ENCODE peak calls at places on chromosomes 2 and 18, in eight cellular contexts. Q, O, A, N, C, M, W and S are unnamed samples.

GRCh38 chr2:207847807-207848544 is 78.3 kb upstream of the FZD5 start:
- DNase-seq in Q (peak), O (peak), A (peak), N (no peak), C (no peak), M (no peak), W (peak), S (no peak)

GRCh38 chr18:8617907-8618306 is 8.7 kb downstream of the RAB12 start:
- DNase-seq in Q (no peak), O (no peak), A (no peak), N (no peak), C (no peak), M (no peak), W (no peak), S (no peak)

GRCh38 chr2:173286153-173286809 is 68.4 kb upstream of the CDCA7 start:
- DNase-seq in Q (no peak), O (no peak), A (no peak), N (no peak), C (no peak), M (no peak), W (no peak), S (no peak)

GRCh38 chr2:2707111-2708035 is 376.3 kb upstream of the MYT1L start:
- DNase-seq in Q (no peak), O (no peak), A (no peak), N (no peak), C (no peak), M (no peak), W (no peak), S (no peak)

GRCh38 chr2:64259301-64259700 is 115.1 kb upstream of the PELI1 start:
- DNase-seq in Q (peak), O (peak), A (peak), N (no peak), C (no peak), M (no peak), W (peak), S (no peak)

GRCh38 chr2:72612614-72613160 is 213.1 kb downstream of the EXOC6B start:
- DNase-seq in Q (no peak), O (no peak), A (no peak), N (no peak), C (no peak), M (no peak), W (no peak), S (no peak)

GRCh38 chr2:161273038-161273760 is 35.0 kb upstream of the PSMD14 start:
- DNase-seq in Q (peak), O (no peak), A (peak), N (no peak), C (no peak), M (no peak), W (peak), S (no peak)

GRCh38 chr18:63182861-63183260 is 136.7 kb downstream of the BCL2 start:
- DNase-seq in Q (no peak), O (no peak), A (no peak), N (no peak), C (no peak), M (no peak), W (no peak), S (no peak)

GRCh38 chr18:32271649-32272324 is 81.9 kb downstream of the MEP1B start:
- DNase-seq in Q (no peak), O (no peak), A (peak), N (no peak), C (no peak), M (peak), W (peak), S (peak)

GRCh38 chr2:191318729-191319078 is 73.5 kb downstream of the MYO1B start:
- DNase-seq in Q (no peak), O (no peak), A (peak), N (peak), C (peak), M (no peak), W (peak), S (no peak)

GRCh38 chr2:77834360-77835002 is 312.3 kb upstream of the LRRTM4 start:
- DNase-seq in Q (no peak), O (no peak), A (no peak), N (no peak), C (no peak), M (no peak), W (no peak), S (no peak)

GRCh38 chr2:200787351-200788128 is 24.2 kb upstream of the BZW1 start:
- DNase-seq in Q (peak), O (no peak), A (peak), N (no peak), C (no peak), M (peak), W (peak), S (no peak)

GRCh38 chr18:41905786-41906527 is 49.1 kb upstream of the PIK3C3 start:
- DNase-seq in Q (peak), O (no peak), A (no peak), N (no peak), C (no peak), M (no peak), W (no peak), S (no peak)

GRCh38 chr2:197147942-197148341 is 162.6 kb downstream of the ANKRD44 start:
- DNase-seq in Q (no peak), O (no peak), A (no peak), N (no peak), C (no peak), M (no peak), W (no peak), S (no peak)

GRCh38 chr2:199315299-199316179 is 142.2 kb downstream of the SATB2 start:
- DNase-seq in Q (no peak), O (no peak), A (peak), N (no peak), C (no peak), M (no peak), W (peak), S (no peak)

GRCh38 chr18:11407900-11408299 is 201.5 kb upstream of the SLC35G4 start:
- DNase-seq in Q (no peak), O (no peak), A (peak), N (no peak), C (no peak), M (no peak), W (peak), S (no peak)

GRCh38 chr18:33923980-33924379 is 300.7 kb downstream of the NOL4 start:
- DNase-seq in Q (no peak), O (no peak), A (no peak), N (no peak), C (no peak), M (no peak), W (no peak), S (no peak)

GRCh38 chr2:127423476-127423840 is 5.2 kb downstream of the PROC start:
- DNase-seq in Q (peak), O (no peak), A (no peak), N (peak), C (no peak), M (peak), W (no peak), S (no peak)

GRCh38 chr2:70086278-70086837 is 919 bp upstream of the PCBP1 start:
- DNase-seq in Q (peak), O (peak), A (peak), N (peak), C (peak), M (peak), W (peak), S (peak)

GRCh38 chr2:148528356-148529064 is 116.0 kb upstream of the EPC2 start:
- DNase-seq in Q (no peak), O (no peak), A (no peak), N (no peak), C (peak), M (no peak), W (no peak), S (no peak)

DNA sequence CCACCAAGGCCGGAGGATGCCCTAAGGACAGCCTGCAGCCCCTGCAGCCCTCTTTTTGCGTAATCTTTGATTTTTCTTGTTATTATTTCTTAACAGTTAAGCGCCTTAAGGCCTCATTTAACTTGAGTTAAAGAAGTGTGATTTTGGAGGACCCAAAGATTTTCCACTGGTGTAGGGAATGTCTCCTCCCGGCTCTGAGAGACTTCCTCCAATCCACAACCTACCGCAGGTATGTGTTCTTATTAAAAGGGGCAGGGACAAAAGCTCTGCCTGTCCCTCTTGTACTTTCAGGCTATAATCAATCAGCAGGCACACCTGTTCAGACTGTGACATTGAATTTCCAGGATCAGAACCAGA is 285.1 kb downstream of the PRKCE start:
- DNase-seq in Q (no peak), O (no peak), A (no peak), N (no peak), C (no peak), M (no peak), W (no peak), S (no peak)
- TF ChIP-seq CTCF in Q (peak), O (no peak), A (peak), N (no peak), C (no peak), M (no peak), W (no peak), S (no peak)

GRCh38 chr2:231800493-231801091 is 14.3 kb downstream of the COPS7B start:
- DNase-seq in Q (no peak), O (no peak), A (peak), N (no peak), C (no peak), M (peak), W (peak), S (peak)

GRCh38 chr2:231791107-231791506 is 4.9 kb downstream of the COPS7B start:
- DNase-seq in Q (no peak), O (no peak), A (no peak), N (no peak), C (no peak), M (no peak), W (no peak), S (no peak)

GRCh38 chr2:231794383-231794782 is 8.1 kb downstream of the COPS7B start:
- DNase-seq in Q (no peak), O (no peak), A (no peak), N (no peak), C (no peak), M (no peak), W (no peak), S (no peak)

DNA sequence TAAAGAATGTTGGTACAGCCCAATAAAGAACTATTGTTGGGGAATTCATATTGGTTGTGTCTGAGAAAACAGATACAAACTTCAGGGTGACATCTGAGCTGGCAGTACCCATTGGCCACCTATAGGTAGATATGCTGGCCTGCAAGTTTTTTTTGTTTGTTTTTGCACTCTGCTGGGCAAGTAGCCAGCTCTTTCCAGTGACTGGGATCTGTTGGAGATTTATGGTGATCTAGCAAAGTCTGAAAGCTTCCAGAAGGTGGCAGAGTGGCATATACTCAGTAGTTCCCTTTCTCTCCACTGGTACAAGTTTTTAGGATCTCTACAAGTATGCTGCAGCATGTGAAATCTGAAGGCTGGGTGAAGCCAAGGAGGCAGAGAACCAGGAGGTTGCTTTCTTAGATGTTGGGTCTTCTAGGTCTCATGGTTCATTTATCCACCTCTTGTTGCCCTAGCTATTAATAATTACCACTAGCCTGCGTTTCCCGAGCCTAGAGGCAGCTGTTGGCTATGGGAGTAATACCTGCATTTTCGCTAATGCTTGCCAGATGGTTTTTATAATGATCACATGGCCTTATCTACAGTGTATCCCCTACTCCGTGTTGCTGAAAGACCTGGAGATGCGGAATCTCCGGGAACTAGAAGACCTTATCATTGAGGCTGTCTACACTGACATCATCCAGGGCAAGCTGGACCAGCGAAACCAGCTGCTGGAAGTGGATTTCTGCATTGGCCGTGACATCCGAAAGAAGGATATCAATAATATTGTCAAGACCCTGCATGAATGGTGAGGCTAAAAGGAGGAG is 9.5 kb downstream of the COPS7B start:
- DNase-seq in Q (peak), O (no peak), A (peak), N (no peak), C (no peak), M (peak), W (peak), S (no peak)
- TF ChIP-seq CTCF in Q (peak), O (no peak), A (no peak), N (peak), C (no peak), M (peak), W (peak), S (peak)

GRCh38 chr2:112273349-112273748 is 2.0 kb upstream of the ZC3H6 start:
- DNase-seq in Q (no peak), O (no peak), A (no peak), N (no peak), C (no peak), M (no peak), W (no peak), S (no peak)

GRCh38 chr2:112275887-112276773 is 733 bp downstream of the ZC3H6 start:
- DNase-seq in Q (peak), O (peak), A (peak), N (peak), C (peak), M (peak), W (peak), S (peak)

GRCh38 chr2:112277591-112278220 is 2.3 kb downstream of the ZC3H6 start:
- DNase-seq in Q (no peak), O (no peak), A (peak), N (no peak), C (no peak), M (no peak), W (no peak), S (no peak)

GRCh38 chr2:112276954-112277353 is 1.6 kb downstream of the ZC3H6 start:
- DNase-seq in Q (no peak), O (no peak), A (peak), N (no peak), C (no peak), M (no peak), W (no peak), S (no peak)

GRCh38 chr2:112275314-112275886 is at the start of gene ZC3H6:
- DNase-seq in Q (peak), O (peak), A (peak), N (peak), C (peak), M (peak), W (peak), S (peak)
- TF ChIP-seq CTCF in Q (no peak), O (no peak), A (no peak), N (no peak), C (no peak), M (peak), W (no peak), S (peak)

GRCh38 chr18:40493316-40493715 is 1461.7 kb upstream of the PIK3C3 start:
- DNase-seq in Q (no peak), O (no peak), A (no peak), N (no peak), C (no peak), M (no peak), W (no peak), S (no peak)
- TF ChIP-seq CTCF in Q (no peak), O (no peak), A (no peak), N (no peak), C (no peak), M (no peak), W (no peak), S (no peak)

DNA sequence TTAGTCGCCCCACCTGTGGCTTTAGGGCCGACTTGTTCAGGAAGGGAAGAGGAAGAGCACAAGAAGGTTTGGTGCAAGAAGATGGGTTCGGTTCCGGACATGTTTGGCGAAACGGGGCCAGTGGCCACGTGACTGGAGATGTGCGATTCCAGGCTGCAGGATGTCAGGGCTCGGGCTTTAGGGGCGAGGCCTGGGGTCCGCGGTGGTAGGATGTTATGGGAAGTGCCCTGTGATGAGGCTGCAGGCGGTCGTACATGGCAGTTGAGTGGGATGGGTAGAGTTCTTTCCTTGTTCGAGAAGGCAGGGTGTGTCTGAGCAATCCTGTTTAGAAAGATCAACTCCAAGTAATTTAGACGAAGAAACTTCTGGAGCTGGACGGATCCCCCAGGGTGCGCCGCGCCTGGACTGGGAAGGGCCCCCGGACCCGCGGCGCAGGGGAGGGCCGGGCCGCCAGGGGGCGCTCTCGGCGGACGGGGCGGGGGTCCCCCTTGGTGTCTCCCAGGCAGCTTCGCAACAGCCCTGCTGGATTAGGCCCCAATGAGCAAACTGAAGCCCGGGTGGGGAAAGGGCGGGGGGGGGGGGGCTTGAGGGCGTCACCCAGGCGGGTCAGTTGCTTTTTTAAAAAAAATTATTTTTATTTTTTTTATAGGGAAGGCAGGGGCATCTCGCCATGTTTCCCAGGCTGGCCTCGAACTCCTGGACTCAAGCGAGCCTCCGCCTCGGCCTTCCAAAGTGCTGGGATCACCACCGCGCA is 17.2 kb upstream of the SDC1 start:
- DNase-seq in Q (no peak), O (no peak), A (no peak), N (no peak), C (peak), M (no peak), W (no peak), S (peak)
- TF ChIP-seq CTCF in Q (no peak), O (peak), A (peak), N (no peak), C (peak), M (no peak), W (no peak), S (peak)